ENCODE peak calls at places on chromosomes 13 and 19, in four cellular contexts. R is heart left ventricle, Y is uterus, N is heart right ventricle. P is an unnamed sample.

GRCh38 chr13:53783466-53783865 is 754.9 kb downstream of the OLFM4 start:
- DNase-seq in N (no peak), R (no peak), Y (no peak), P (no peak)

GRCh38 chr13:43797869-43798268 is 11.1 kb upstream of the ENOX1 start:
- DNase-seq in Y (no peak), R (no peak), N (no peak), P (no peak)

GRCh38 chr13:109301711-109302110 is 484.7 kb downstream of the IRS2 start:
- DNase-seq in Y (no peak), N (no peak), R (no peak), P (peak)

GRCh38 chr19:38425810-38426466 is at the start of gene RASGRP4:
- DNase-seq in N (peak), Y (no peak), R (peak), P (no peak)

GRCh38 chr19:31911577-31911976 is 433.8 kb upstream of the ZNF507 start:
- DNase-seq in Y (no peak), R (no peak), N (no peak), P (no peak)

GRCh38 chr13:99005609-99006008 is 27.7 kb upstream of the DOCK9 start:
- DNase-seq in R (no peak), N (no peak), Y (no peak), P (peak)

GRCh38 chr13:21676611-21677021 is 5.7 kb downstream of the FGF9 start:
- DNase-seq in R (peak), Y (no peak), N (no peak), P (no peak)

GRCh38 chr13:93775507-93776108 is 549.0 kb downstream of the GPC6 start:
- DNase-seq in R (no peak), N (no peak), Y (no peak), P (peak)

GRCh38 chr19:29086182-29086581 is 126.8 kb downstream of the UQCRFS1 start:
- DNase-seq in R (no peak), N (no peak), Y (no peak), P (no peak)

GRCh38 chr13:26968431-26969335 is 202.9 kb downstream of the USP12 start:
- DNase-seq in N (no peak), Y (no peak), R (no peak), P (no peak)

GRCh38 chr19:40175820-40176219 is 15.4 kb upstream of the MAP3K10 start:
- DNase-seq in N (no peak), Y (no peak), R (no peak), P (no peak)

GRCh38 chr13:52737900-52738299 is 1.7 kb downstream of the CNMD start:
- DNase-seq in Y (no peak), R (no peak), N (no peak), P (no peak)

GRCh38 chr13:53921473-53921872 is 892.9 kb downstream of the OLFM4 start:
- DNase-seq in R (peak), N (no peak), Y (no peak), P (no peak)

GRCh38 chr13:51560336-51560735 is 23.9 kb upstream of the WDFY2 start:
- DNase-seq in N (no peak), R (no peak), Y (no peak), P (no peak)

GRCh38 chr13:49608932-49609331 is 19.4 kb upstream of the ARL11 start:
- DNase-seq in Y (no peak), N (no peak), R (no peak), P (no peak)

GRCh38 chr13:29511980-29512379 is 83.5 kb downstream of the SLC7A1 start:
- DNase-seq in N (no peak), R (no peak), Y (peak), P (no peak)

GRCh38 chr13:79989251-79989661 is 351.7 kb downstream of the SPRY2 start:
- DNase-seq in Y (no peak), N (no peak), R (no peak), P (peak)

GRCh38 chr19:43354305-43354627 is 780 bp downstream of the CD177 start:
- DNase-seq in Y (no peak), R (no peak), N (no peak), P (no peak)

GRCh38 chr19:43351998-43352746 is 1.3 kb upstream of the CD177 start:
- DNase-seq in R (no peak), N (no peak), Y (no peak), P (no peak)

GRCh38 chr19:43353606-43354304 is at the start of gene CD177:
- DNase-seq in R (no peak), N (no peak), Y (no peak), P (no peak)
- H3K4me3 ChIP-seq in R (no peak), N (no peak), Y (no peak), P (no peak)

DNA sequence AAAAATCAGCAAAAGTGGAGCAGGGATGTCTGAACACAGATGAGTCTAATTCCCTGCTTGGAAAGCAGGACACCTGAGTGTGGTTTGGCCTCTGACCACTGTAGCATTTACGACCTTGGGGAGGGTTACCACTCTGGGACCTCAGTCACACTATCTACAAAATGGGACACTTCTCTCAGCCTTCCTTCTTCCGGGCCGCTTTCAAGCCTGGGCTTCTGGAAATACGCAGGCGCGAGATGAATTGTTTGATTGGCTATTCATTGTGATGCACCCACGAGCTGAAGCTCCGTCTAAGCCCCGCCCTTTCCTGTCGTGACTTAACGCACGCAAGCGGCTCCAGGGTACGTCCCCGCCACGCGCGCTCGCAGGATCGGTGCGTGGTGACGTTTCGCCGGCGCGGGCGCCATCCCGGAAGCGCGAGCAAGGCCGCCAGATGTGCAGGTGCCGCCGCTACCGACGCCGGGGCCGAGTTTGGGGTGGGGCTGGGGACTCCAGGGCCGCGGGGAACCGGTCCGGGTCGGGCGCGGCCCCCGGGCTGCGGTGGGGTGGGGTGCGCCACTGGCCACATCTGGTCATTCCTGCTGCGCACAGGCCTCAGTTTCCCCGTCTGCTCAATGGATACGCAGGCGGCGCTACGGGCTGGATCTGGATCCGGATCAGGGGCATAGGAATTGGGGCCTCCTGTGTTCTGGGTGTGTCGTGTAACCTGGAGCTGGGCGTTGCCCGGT is at the start of gene KXD1:
- DNase-seq in N (peak), Y (peak), R (peak), P (peak)
- H3K4me3 ChIP-seq in N (peak), Y (peak), R (peak), P (peak)

GRCh38 chr13:114065926-114066774 is 66.3 kb downstream of the RASA3 start:
- DNase-seq in Y (no peak), N (peak), R (no peak), P (no peak)
- H3K4me3 ChIP-seq in Y (no peak), N (no peak), R (no peak), P (no peak)

GRCh38 chr19:18304496-18305312 is 18.2 kb downstream of the LSM4 start:
- DNase-seq in Y (peak), R (peak), N (peak), P (peak)
- H3K4me3 ChIP-seq in Y (peak), R (peak), N (peak), P (peak)

DNA sequence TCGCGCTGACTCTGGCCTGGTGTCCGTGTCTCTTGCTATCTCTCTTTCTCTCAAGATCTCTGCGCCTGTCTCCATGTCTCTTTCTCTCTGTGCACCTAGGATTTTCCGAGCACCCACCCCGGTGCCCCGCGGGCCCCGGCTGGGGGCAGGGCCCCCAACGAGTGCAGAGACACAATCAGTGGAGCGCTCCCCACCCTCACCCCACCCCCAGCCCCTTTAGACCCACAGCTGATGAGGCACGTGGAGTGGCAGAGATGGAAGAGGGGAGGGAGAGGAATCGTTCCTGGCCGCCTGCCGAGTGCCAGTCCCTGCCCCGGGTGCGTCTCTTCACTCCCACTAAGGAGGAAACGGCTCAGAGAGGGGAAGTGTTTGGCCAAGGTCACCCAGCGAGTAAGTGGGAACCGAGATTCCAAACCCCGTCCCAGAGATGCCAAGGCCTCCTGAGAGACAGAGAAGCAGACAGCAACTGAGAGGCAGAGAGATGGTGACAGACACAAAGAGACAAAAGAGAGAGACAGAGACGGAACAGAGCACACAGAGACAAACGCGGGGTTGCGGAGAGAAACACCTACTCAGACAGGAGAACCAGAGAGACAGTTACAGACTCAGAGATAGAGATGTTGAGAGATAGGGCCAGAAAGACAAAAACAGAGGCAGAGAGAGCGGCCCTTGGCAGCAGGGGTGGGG is 626 bp upstream of the BCL3 start:
- DNase-seq in R (peak), N (peak), Y (peak), P (peak)
- H3K4me3 ChIP-seq in R (peak), N (peak), Y (peak), P (peak)

DNA sequence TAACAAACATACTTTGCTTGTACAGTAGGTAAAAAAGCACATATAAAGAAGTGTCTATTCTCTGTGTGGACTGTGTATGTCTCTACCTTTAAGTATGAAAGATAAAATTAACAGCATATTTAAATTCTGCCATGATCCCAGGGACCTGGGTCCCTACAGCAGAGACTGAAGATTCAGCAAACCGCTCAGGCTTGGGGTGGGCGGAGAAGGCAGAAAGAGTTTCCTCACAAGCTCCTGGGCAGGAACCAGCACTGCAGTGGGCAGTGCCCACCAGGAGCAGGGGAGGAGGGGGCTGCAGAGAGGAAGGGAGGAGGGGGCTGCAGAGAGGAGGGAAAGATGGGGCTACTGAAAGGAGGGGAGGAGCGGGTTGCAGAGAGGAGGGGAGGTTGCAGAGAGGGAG is 44.6 kb upstream of the GRTP1 start:
- DNase-seq in R (no peak), N (no peak), Y (no peak), P (no peak)
- H3K4me3 ChIP-seq in R (no peak), N (no peak), Y (no peak), P (no peak)

DNA sequence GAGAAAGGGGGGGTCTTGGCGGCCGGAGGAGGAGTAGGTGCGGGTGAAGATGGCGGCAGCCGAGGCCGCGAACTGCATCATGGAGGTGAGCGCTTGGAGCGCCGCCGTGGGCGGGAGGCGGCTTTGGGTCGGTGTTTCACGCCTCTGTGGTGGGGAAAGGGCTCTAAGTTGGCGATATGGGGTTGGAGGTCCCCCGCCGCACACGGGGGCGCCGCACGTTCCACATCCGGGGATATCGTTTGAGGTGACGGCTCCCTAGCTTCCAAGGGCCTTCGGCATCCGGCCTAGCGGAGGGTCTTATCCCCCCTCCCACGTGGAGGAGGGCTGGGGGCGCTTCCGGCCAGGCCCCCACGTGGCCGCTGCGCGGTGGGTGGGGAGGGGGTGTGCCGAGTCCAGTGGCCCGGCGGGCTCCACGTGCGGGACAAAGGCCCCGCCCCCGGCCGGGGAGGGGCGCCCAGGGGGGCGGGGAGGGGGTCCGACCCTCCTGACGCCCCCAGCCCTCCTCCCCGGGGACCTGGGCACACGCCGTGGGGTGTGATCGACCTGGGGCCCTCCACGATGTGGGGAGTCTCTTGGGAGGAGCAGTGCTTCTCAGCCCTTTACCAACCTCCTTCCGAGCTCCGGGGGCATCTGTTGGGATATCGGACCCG is at the start of gene PRMT1:
- DNase-seq in R (no peak), N (no peak), Y (no peak), P (peak)
- H3K4me3 ChIP-seq in R (peak), N (peak), Y (peak), P (peak)

P was measured in SJSA1.